ENCODE peak calls at places on chromosome 16, in six cellular contexts. One of them, this sample, is unnamed.

GRCh38 chr16:23683487-23683886 is 4.8 kb downstream of the PLK1 start:
- DNase-seq in skeletal muscle cell: no peak
- DNase-seq in anterior cingulate cortex: no peak
- DNase-seq in stimulated activated CD4-positive, alpha-beta T cell treated with anti-CD3 and anti-CD28 coated beads, Interleukin-1b, Interleukin-23, amount 100 ng/mL, for 24 hours: no peak
- DNase-seq in activated CD4-positive, alpha-beta T cell treated with anti-CD3 and anti-CD28 coated beads, Interleukin-2, amount 50 U/mL, for 24 hours: no peak
- DNase-seq in LoVo: no peak
- DNase-seq in this sample: no peak

GRCh38 chr16:53220585-53220984 is 165.8 kb downstream of the CHD9 start:
- DNase-seq in stimulated activated CD4-positive, alpha-beta T cell treated with anti-CD3 and anti-CD28 coated beads, Interleukin-1b, Interleukin-23, amount 100 ng/mL, for 24 hours: no peak
- DNase-seq in LoVo: no peak
- DNase-seq in anterior cingulate cortex: no peak
- DNase-seq in skeletal muscle cell: peak; percentile 14
- DNase-seq in activated CD4-positive, alpha-beta T cell treated with anti-CD3 and anti-CD28 coated beads, Interleukin-2, amount 50 U/mL, for 24 hours: no peak
- DNase-seq in this sample: no peak

GRCh38 chr16:68509381-68509780 is 29.7 kb upstream of the ZFP90 start:
- DNase-seq in activated CD4-positive, alpha-beta T cell treated with anti-CD3 and anti-CD28 coated beads, Interleukin-2, amount 50 U/mL, for 24 hours: no peak
- DNase-seq in skeletal muscle cell: no peak
- DNase-seq in stimulated activated CD4-positive, alpha-beta T cell treated with anti-CD3 and anti-CD28 coated beads, Interleukin-1b, Interleukin-23, amount 100 ng/mL, for 24 hours: no peak
- DNase-seq in anterior cingulate cortex: no peak
- DNase-seq in LoVo: no peak
- DNase-seq in this sample: no peak

GRCh38 chr16:11149011-11149616 is 106.9 kb downstream of the SOCS1 start:
- DNase-seq in LoVo: no peak
- DNase-seq in skeletal muscle cell: no peak
- DNase-seq in anterior cingulate cortex: no peak
- DNase-seq in stimulated activated CD4-positive, alpha-beta T cell treated with anti-CD3 and anti-CD28 coated beads, Interleukin-1b, Interleukin-23, amount 100 ng/mL, for 24 hours: no peak
- DNase-seq in activated CD4-positive, alpha-beta T cell treated with anti-CD3 and anti-CD28 coated beads, Interleukin-2, amount 50 U/mL, for 24 hours: no peak
- DNase-seq in this sample: no peak

GRCh38 chr16:692356-693108 is 2.3 kb upstream of the WDR24 start:
- DNase-seq in skeletal muscle cell: no peak
- DNase-seq in anterior cingulate cortex: no peak
- DNase-seq in stimulated activated CD4-positive, alpha-beta T cell treated with anti-CD3 and anti-CD28 coated beads, Interleukin-1b, Interleukin-23, amount 100 ng/mL, for 24 hours: no peak
- DNase-seq in activated CD4-positive, alpha-beta T cell treated with anti-CD3 and anti-CD28 coated beads, Interleukin-2, amount 50 U/mL, for 24 hours: no peak
- DNase-seq in LoVo: no peak
- DNase-seq in this sample: no peak

GRCh38 chr16:58462997-58463891 is 36.7 kb upstream of the NDRG4 start:
- DNase-seq in anterior cingulate cortex: no peak
- DNase-seq in activated CD4-positive, alpha-beta T cell treated with anti-CD3 and anti-CD28 coated beads, Interleukin-2, amount 50 U/mL, for 24 hours: no peak
- DNase-seq in skeletal muscle cell: no peak
- DNase-seq in stimulated activated CD4-positive, alpha-beta T cell treated with anti-CD3 and anti-CD28 coated beads, Interleukin-1b, Interleukin-23, amount 100 ng/mL, for 24 hours: no peak
- DNase-seq in LoVo: no peak
- DNase-seq in this sample: no peak

GRCh38 chr16:73196670-73197069 is 148.7 kb upstream of the ZFHX3 start:
- DNase-seq in LoVo: peak; percentile 49
- DNase-seq in activated CD4-positive, alpha-beta T cell treated with anti-CD3 and anti-CD28 coated beads, Interleukin-2, amount 50 U/mL, for 24 hours: no peak
- DNase-seq in anterior cingulate cortex: no peak
- DNase-seq in skeletal muscle cell: no peak
- DNase-seq in stimulated activated CD4-positive, alpha-beta T cell treated with anti-CD3 and anti-CD28 coated beads, Interleukin-1b, Interleukin-23, amount 100 ng/mL, for 24 hours: no peak
- DNase-seq in this sample: peak; percentile 13

GRCh38 chr16:84618428-84619102 is 687 bp upstream of the COTL1 start:
- DNase-seq in LoVo: peak; percentile 93
- DNase-seq in activated CD4-positive, alpha-beta T cell treated with anti-CD3 and anti-CD28 coated beads, Interleukin-2, amount 50 U/mL, for 24 hours: no peak
- DNase-seq in stimulated activated CD4-positive, alpha-beta T cell treated with anti-CD3 and anti-CD28 coated beads, Interleukin-1b, Interleukin-23, amount 100 ng/mL, for 24 hours: no peak
- DNase-seq in skeletal muscle cell: peak; percentile 96
- DNase-seq in anterior cingulate cortex: no peak
- DNase-seq in this sample: no peak

GRCh38 chr16:73176577-73177013 is 128.7 kb upstream of the ZFHX3 start:
- DNase-seq in LoVo: peak; percentile 41
- DNase-seq in activated CD4-positive, alpha-beta T cell treated with anti-CD3 and anti-CD28 coated beads, Interleukin-2, amount 50 U/mL, for 24 hours: no peak
- DNase-seq in anterior cingulate cortex: no peak
- DNase-seq in skeletal muscle cell: peak; percentile 94
- DNase-seq in stimulated activated CD4-positive, alpha-beta T cell treated with anti-CD3 and anti-CD28 coated beads, Interleukin-1b, Interleukin-23, amount 100 ng/mL, for 24 hours: no peak
- DNase-seq in this sample: no peak